ENCODE peak calls at places on chromosomes 5 and 9, in ten cellular contexts. Z is DMS153; S is cardiac muscle cell; E is EH; K is COR-L47; U is NCI-H1092; H is activated naive CD4-positive, alpha-beta T cell treated with anti-CD3 and anti-CD28 coated beads for 36 hours; Y is MM.1S; Q is midbrain; O is heart right ventricle. D is an unnamed sample.

GRCh38 chr5:180785151-180785781 is 17.3 kb downstream of the MGAT1 start:
- DNase-seq in Z (no peak), S (no peak), E (peak; percentile 93), K (no peak), U (no peak), H (no peak), Y (no peak), Q (no peak), O (no peak), D (peak; percentile 21)

GRCh38 chr5:92309336-92309991 is 926.3 kb upstream of the ARRDC3 start:
- DNase-seq in Z (peak; percentile 0), S (peak; percentile 48), E (peak; percentile 50), K (peak; percentile 52), U (peak; percentile 21), H (no peak), Y (peak; percentile 65), Q (peak; percentile 22), O (no peak), D (no peak)

GRCh38 chr9:123361086-123361730 is 5.2 kb downstream of the CRB2 start:
- DNase-seq in Z (no peak), S (peak; percentile 90), E (no peak), K (no peak), U (no peak), H (no peak), Y (no peak), Q (no peak), O (no peak), D (peak; percentile 54)

GRCh38 chr5:111948517-111948916 is 191.5 kb upstream of the NREP start:
- DNase-seq in Z (no peak), S (no peak), E (peak; percentile 98), K (no peak), U (no peak), H (no peak), Y (no peak), Q (no peak), O (no peak), D (no peak)

GRCh38 chr9:74666625-74667316 is 169.6 kb downstream of the RORB start:
- DNase-seq in Z (no peak), S (no peak), E (peak; percentile 25), K (no peak), U (no peak), H (no peak), Y (no peak), Q (no peak), O (no peak), D (no peak)

GRCh38 chr5:140926211-140926902 is at the start of gene PCDHAC1:
- DNase-seq in Z (peak; percentile 68), S (peak; percentile 96), E (peak; percentile 20), K (peak; percentile 64), U (peak; percentile 69), H (peak; percentile 44), Y (no peak), Q (peak; percentile 73), O (peak; percentile 60), D (peak; percentile 42)

GRCh38 chr5:112551437-112552018 is 132.5 kb upstream of the EPB41L4A start:
- DNase-seq in Z (peak; percentile 14), S (peak; percentile 79), E (peak; percentile 67), K (peak; percentile 53), U (peak; percentile 36), H (peak; percentile 45), Y (peak; percentile 59), Q (peak; percentile 82), O (peak; percentile 64), D (peak; percentile 53)

GRCh38 chr9:106632621-106633020 is 230.3 kb upstream of the ZNF462 start:
- DNase-seq in Z (no peak), S (no peak), E (no peak), K (no peak), U (no peak), H (no peak), Y (no peak), Q (no peak), O (no peak), D (no peak)

GRCh38 chr9:102461441-102461840 is 533.7 kb upstream of the CYLC2 start:
- DNase-seq in Z (no peak), S (no peak), E (no peak), K (no peak), U (no peak), H (no peak), Y (no peak), Q (no peak), O (no peak), D (no peak)

GRCh38 chr5:6712582-6713273 is 504 bp upstream of the TENT4A start:
- DNase-seq in Z (peak; percentile 96), S (peak; percentile 96), E (peak; percentile 96), K (peak; percentile 94), U (peak; percentile 97), H (peak; percentile 96), Y (peak; percentile 96), Q (peak; percentile 94), O (peak; percentile 96), D (peak; percentile 95)

GRCh38 chr5:10115669-10116068 is 134.0 kb downstream of the ATPSCKMT start:
- DNase-seq in Z (no peak), S (no peak), E (no peak), K (no peak), U (no peak), H (no peak), Y (no peak), Q (no peak), O (no peak), D (no peak)

GRCh38 chr9:96185518-96186156 is 116.3 kb downstream of the HSD17B3 start:
- DNase-seq in Z (no peak), S (no peak), E (no peak), K (no peak), U (no peak), H (no peak), Y (no peak), Q (no peak), O (no peak), D (no peak)

GRCh38 chr5:157025093-157025698 is 33.7 kb downstream of the HAVCR1 start:
- DNase-seq in Z (no peak), S (no peak), E (no peak), K (no peak), U (no peak), H (peak; percentile 86), Y (no peak), Q (no peak), O (no peak), D (no peak)

GRCh38 chr9:117377046-117377445 is 37.8 kb downstream of the ASTN2 start:
- DNase-seq in Z (no peak), S (no peak), E (no peak), K (no peak), U (no peak), H (no peak), Y (no peak), Q (no peak), O (no peak), D (no peak)

GRCh38 chr5:41815261-41815660 is 55.0 kb downstream of the OXCT1 start:
- DNase-seq in Z (no peak), S (no peak), E (no peak), K (no peak), U (no peak), H (no peak), Y (no peak), Q (no peak), O (no peak), D (no peak)

GRCh38 chr5:43772601-43773031 is 169.6 kb downstream of the NNT start:
- DNase-seq in Z (peak; percentile 49), S (no peak), E (peak; percentile 46), K (peak; percentile 2), U (no peak), H (no peak), Y (no peak), Q (no peak), O (no peak), D (no peak)

GRCh38 chr9:86724528-86724927 is 222.8 kb downstream of the GAS1 start:
- DNase-seq in Z (no peak), S (no peak), E (no peak), K (no peak), U (no peak), H (no peak), Y (no peak), Q (no peak), O (no peak), D (no peak)

GRCh38 chr9:13554626-13555025 is 275.1 kb upstream of the MPDZ start:
- DNase-seq in Z (no peak), S (no peak), E (no peak), K (no peak), U (no peak), H (no peak), Y (no peak), Q (no peak), O (no peak), D (no peak)

GRCh38 chr5:94691947-94692346 is 73.5 kb downstream of the SLF1 start:
- DNase-seq in Z (no peak), S (no peak), E (no peak), K (peak; percentile 79), U (peak; percentile 29), H (no peak), Y (no peak), Q (peak; percentile 25), O (no peak), D (no peak)

GRCh38 chr9:14907360-14907685 is 2.9 kb downstream of the FREM1 start:
- DNase-seq in Z (no peak), S (peak; percentile 26), E (no peak), K (no peak), U (no peak), H (no peak), Y (no peak), Q (no peak), O (no peak), D (no peak)

GRCh38 chr5:35029333-35029732 is 18.4 kb downstream of the AGXT2 start:
- DNase-seq in Z (no peak), S (no peak), E (peak; percentile 67), K (no peak), U (no peak), H (peak; percentile 16), Y (no peak), Q (no peak), O (no peak), D (no peak)